ENCODE peak calls at places on chromosomes 16 and 17, in nine cellular contexts. E, X, Y, N, U, G, F, R and C are unnamed samples.

GRCh38 chr16:70588565-70588964 is 57.8 kb upstream of the IL34 start:
- DNase-seq in E (no peak), X (no peak), Y (no peak), N (no peak), U (no peak), G (no peak), F (no peak), R (no peak), C (no peak)

GRCh38 chr17:6178959-6179358 is 108.8 kb downstream of the WSCD1 start:
- DNase-seq in E (no peak), X (no peak), Y (no peak), N (no peak), U (no peak), G (no peak), F (no peak), R (no peak), C (no peak)

GRCh38 chr16:7343271-7343670 is 10.6 kb downstream of the RBFOX1 start:
- DNase-seq in E (no peak), X (no peak), Y (no peak), N (no peak), U (no peak), G (no peak), F (no peak), R (no peak), C (no peak)

GRCh38 chr17:59387351-59388069 is 56.1 kb downstream of the YPEL2 start:
- DNase-seq in E (no peak), X (no peak), Y (no peak), N (no peak), U (no peak), G (no peak), F (no peak), R (no peak), C (no peak)

GRCh38 chr17:40500709-40501108 is 714 bp downstream of the TNS4 start:
- DNase-seq in E (no peak), X (no peak), Y (no peak), N (no peak), U (no peak), G (no peak), F (no peak), R (no peak), C (no peak)

GRCh38 chr17:38604479-38605229 is 1.1 kb downstream of the SRCIN1 start:
- DNase-seq in E (no peak), X (peak), Y (no peak), N (no peak), U (no peak), G (no peak), F (peak), R (peak), C (no peak)

GRCh38 chr17:6505425-6506142 is 50.8 kb downstream of the PITPNM3 start:
- DNase-seq in E (no peak), X (no peak), Y (no peak), N (no peak), U (no peak), G (no peak), F (no peak), R (no peak), C (no peak)

GRCh38 chr16:69934751-69935150 is 16.4 kb upstream of the CLEC18A start:
- DNase-seq in E (no peak), X (no peak), Y (no peak), N (no peak), U (no peak), G (no peak), F (no peak), R (no peak), C (no peak)

GRCh38 chr16:9919460-9919859 is 262.8 kb downstream of the GRIN2A start:
- DNase-seq in E (no peak), X (no peak), Y (no peak), N (no peak), U (no peak), G (no peak), F (no peak), R (no peak), C (no peak)

GRCh38 chr17:28380572-28380907 is 9.0 kb downstream of the SARM1 start:
- DNase-seq in E (no peak), X (no peak), Y (no peak), N (no peak), U (no peak), G (no peak), F (no peak), R (no peak), C (no peak)

GRCh38 chr16:31464348-31464769 is 5.1 kb downstream of the ARMC5 start:
- DNase-seq in E (no peak), X (no peak), Y (no peak), N (no peak), U (no peak), G (no peak), F (no peak), R (no peak), C (no peak)

GRCh38 chr17:19534562-19535149 is 1.0 kb downstream of the SLC47A1 start:
- DNase-seq in E (no peak), X (no peak), Y (no peak), N (no peak), U (no peak), G (no peak), F (peak), R (peak), C (no peak)

GRCh38 chr16:27550582-27550920 is 607 bp downstream of the KATNIP start:
- DNase-seq in E (no peak), X (no peak), Y (peak), N (no peak), U (no peak), G (no peak), F (no peak), R (no peak), C (no peak)

GRCh38 chr17:35788504-35788998 is 6.9 kb downstream of the MMP28 start:
- DNase-seq in E (no peak), X (no peak), Y (no peak), N (no peak), U (no peak), G (no peak), F (no peak), R (no peak), C (no peak)

GRCh38 chr16:89175280-89176146 is 4.0 kb downstream of the CDH15 start:
- DNase-seq in E (no peak), X (no peak), Y (no peak), N (no peak), U (no peak), G (no peak), F (no peak), R (no peak), C (no peak)

GRCh38 chr16:4021070-4021779 is 95.0 kb downstream of the ADCY9 start:
- DNase-seq in E (no peak), X (peak), Y (no peak), N (peak), U (no peak), G (no peak), F (no peak), R (no peak), C (no peak)

GRCh38 chr17:79819534-79820276 is 19.5 kb downstream of the CBX4 start:
- DNase-seq in E (no peak), X (no peak), Y (no peak), N (no peak), U (no peak), G (no peak), F (no peak), R (no peak), C (no peak)

GRCh38 chr17:9576521-9577401 is at the start of gene CFAP52:
- DNase-seq in E (peak), X (peak), Y (no peak), N (peak), U (peak), G (peak), F (peak), R (peak), C (peak)

GRCh38 chr17:64448665-64449512 is at the start of gene MILR1:
- DNase-seq in E (no peak), X (no peak), Y (peak), N (no peak), U (peak), G (no peak), F (no peak), R (no peak), C (peak)

GRCh38 chr16:69494993-69495392 is 70.6 kb downstream of the CYB5B start:
- DNase-seq in E (no peak), X (no peak), Y (no peak), N (no peak), U (no peak), G (no peak), F (peak), R (peak), C (no peak)

GRCh38 chr16:69931631-69932030 is 19.5 kb upstream of the CLEC18A start:
- DNase-seq in E (no peak), X (no peak), Y (no peak), N (no peak), U (no peak), G (no peak), F (no peak), R (no peak), C (no peak)

GRCh38 chr17:7388856-7389255 is 5.5 kb downstream of the PLSCR3 start:
- DNase-seq in E (no peak), X (no peak), Y (no peak), N (no peak), U (no peak), G (no peak), F (no peak), R (no peak), C (no peak)

GRCh38 chr16:69820926-69821541 is 58.9 kb downstream of the WWP2 start:
- DNase-seq in E (no peak), X (no peak), Y (no peak), N (peak), U (peak), G (no peak), F (no peak), R (no peak), C (no peak)

GRCh38 chr17:6070280-6070894 is at the start of gene WSCD1:
- DNase-seq in E (no peak), X (no peak), Y (no peak), N (no peak), U (no peak), G (no peak), F (peak), R (peak), C (no peak)